ENCODE peak calls at places on chromosomes 3 and 15, in six cellular contexts. U is lung, B is AG20443, C is cardiac fibroblast, I is foreskin keratinocyte, R is amniotic stem cell. N is an unnamed sample.

GRCh38 chr3:64530434-64531049 is 157.3 kb downstream of the ADAMTS9 start:
- DNase-seq in C (peak), U (peak), I (peak), B (peak), R (no peak), N (peak)

GRCh38 chr15:65275728-65276126 is 11.0 kb downstream of the PARP16 start:
- DNase-seq in C (peak), U (no peak), R (no peak), B (no peak), I (no peak), N (no peak)

GRCh38 chr3:21020681-21021080 is 730.3 kb downstream of the ZNF385D start:
- DNase-seq in C (no peak), U (no peak), B (no peak), I (no peak), R (no peak), N (no peak)

GRCh38 chr3:31247850-31248618 is 284.7 kb upstream of the STT3B start:
- DNase-seq in B (no peak), R (no peak), C (peak), I (peak), U (no peak), N (peak)

GRCh38 chr15:87348746-87349145 is 907.8 kb downstream of the NTRK3 start:
- DNase-seq in B (no peak), C (peak), I (no peak), U (no peak), R (no peak), N (no peak)

GRCh38 chr3:47641739-47642138 is 63.1 kb upstream of the CSPG5 start:
- DNase-seq in I (no peak), B (no peak), C (no peak), U (no peak), R (no peak), N (no peak)

GRCh38 chr3:151047636-151048035 is 37.8 kb upstream of the MED12L start:
- DNase-seq in R (no peak), B (no peak), U (no peak), C (peak), I (peak), N (peak)

GRCh38 chr3:175179055-175179454 is 319.9 kb downstream of the NAALADL2 start:
- DNase-seq in C (peak), R (no peak), B (no peak), I (no peak), U (no peak), N (no peak)

GRCh38 chr15:40108061-40108854 is 421 bp downstream of the BMF start:
- DNase-seq in I (peak), C (peak), B (peak), U (no peak), R (no peak), N (peak)

GRCh38 chr15:29044506-29044905 is 158.7 kb downstream of the APBA2 start:
- DNase-seq in U (no peak), R (no peak), C (peak), I (no peak), B (no peak), N (no peak)

GRCh38 chr3:17494117-17494809 is 248.2 kb downstream of the TBC1D5 start:
- DNase-seq in C (peak), B (no peak), U (no peak), R (no peak), I (no peak), N (no peak)

GRCh38 chr3:196193738-196194541 is 17.3 kb downstream of the ZDHHC19 start:
- DNase-seq in R (no peak), U (no peak), C (no peak), B (no peak), I (no peak), N (no peak)

GRCh38 chr15:55703873-55704285 is 39.1 kb downstream of the PRTG start:
- DNase-seq in U (no peak), R (no peak), B (peak), I (no peak), C (peak), N (no peak)

GRCh38 chr15:84982301-84982920 is 755 bp downstream of the PDE8A start:
- DNase-seq in C (peak), B (no peak), U (peak), R (no peak), I (peak), N (peak)

GRCh38 chr15:39575180-39575579 is 5.7 kb upstream of the THBS1 start:
- DNase-seq in I (no peak), B (no peak), U (no peak), R (no peak), C (no peak), N (no peak)

GRCh38 chr15:52466134-52466701 is 62.5 kb downstream of the MYO5A start:
- DNase-seq in R (no peak), C (no peak), I (no peak), U (no peak), B (no peak), N (no peak)

GRCh38 chr15:22240403-22240802 is 160.1 kb downstream of the OR4M2 start:
- DNase-seq in U (no peak), R (no peak), C (no peak), B (no peak), I (no peak), N (no peak)

GRCh38 chr3:148930785-148931184 is 60.6 kb upstream of the GYG1 start:
- DNase-seq in I (peak), C (peak), R (no peak), U (no peak), B (peak), N (no peak)

GRCh38 chr15:96333194-96334016 is 2.9 kb downstream of the NR2F2 start:
- DNase-seq in U (no peak), B (peak), I (no peak), R (no peak), C (peak), N (no peak)

GRCh38 chr15:66948294-66948693 is 117.1 kb upstream of the SMAD3 start:
- DNase-seq in C (peak), R (no peak), I (no peak), U (no peak), B (peak), N (no peak)

GRCh38 chr15:57922780-57923179 is 142.7 kb downstream of the ALDH1A2 start:
- DNase-seq in I (peak), U (peak), R (no peak), B (no peak), C (peak), N (peak)

GRCh38 chr15:32652178-32652577 is 10.7 kb downstream of the SCG5 start:
- DNase-seq in I (peak), B (no peak), R (no peak), U (no peak), C (no peak), N (no peak)

GRCh38 chr3:48445277-48445882 is 1.2 kb upstream of the ATRIP start:
- DNase-seq in I (no peak), R (no peak), C (no peak), B (no peak), U (no peak), N (no peak)

GRCh38 chr15:35705030-35705884 is 159.3 kb upstream of the DPH6 start:
- DNase-seq in B (no peak), C (no peak), R (no peak), U (no peak), I (no peak), N (no peak)

GRCh38 chr3:64463981-64464380 is 223.8 kb downstream of the ADAMTS9 start:
- DNase-seq in R (no peak), C (no peak), I (no peak), B (no peak), U (no peak), N (no peak)

GRCh38 chr3:37968784-37969600 is 21.6 kb upstream of the VILL start:
- DNase-seq in C (no peak), U (no peak), I (no peak), B (no peak), R (no peak), N (no peak)

GRCh38 chr15:82314769-82315518 is 34.3 kb downstream of the GOLGA6L10 start:
- DNase-seq in R (no peak), B (no peak), U (no peak), C (no peak), I (no peak), N (no peak)

GRCh38 chr3:5126586-5126985 is 4.5 kb downstream of the ARL8B start:
- DNase-seq in I (peak), B (no peak), R (no peak), U (no peak), C (peak), N (peak)

GRCh38 chr3:99167016-99167415 is 265.5 kb upstream of the DCBLD2 start:
- DNase-seq in I (peak), C (peak), U (no peak), R (no peak), B (no peak), N (no peak)

GRCh38 chr15:38589502-38589901 is 24.9 kb upstream of the RASGRP1 start:
- DNase-seq in U (peak), C (peak), B (peak), I (peak), R (peak), N (peak)

GRCh38 chr15:43441316-43441715 is 51.6 kb downstream of the TP53BP1 start:
- DNase-seq in C (peak), U (no peak), B (peak), R (no peak), I (no peak), N (no peak)

GRCh38 chr3:17258823-17259436 is 374.2 kb downstream of the PLCL2 start:
- DNase-seq in R (no peak), U (no peak), I (no peak), B (peak), C (peak), N (peak)

N was measured in mammary epithelial cell.